ENCODE peak calls at places on chromosome 5, in six cellular contexts. T is IMR-90; V is hepatocyte; Q is AG10803; X is pancreas; Z is CD8-positive, alpha-beta T cell. K is an unnamed sample.

GRCh38 chr5:107319921-107320320 is 350.8 kb downstream of the EFNA5 start:
- DNase-seq in X (no peak), T (no peak), Z (no peak), V (no peak), Q (no peak), K (no peak)

GRCh38 chr5:140214831-140215230 is 39.8 kb downstream of the CYSTM1 start:
- DNase-seq in T (peak; percentile 83), Q (peak; percentile 87), V (no peak), Z (no peak), X (peak; percentile 38), K (peak; percentile 77)

GRCh38 chr5:64149268-64149667 is 16.4 kb upstream of the RNF180 start:
- DNase-seq in Q (no peak), T (no peak), V (peak; percentile 30), Z (no peak), X (no peak), K (peak; percentile 9)

GRCh38 chr5:65924366-65925093 is 1.8 kb upstream of the ERBIN start:
- DNase-seq in V (no peak), T (no peak), Q (no peak), X (no peak), Z (no peak), K (no peak)

GRCh38 chr5:82129723-82130285 is 148.3 kb downstream of the RPS23 start:
- DNase-seq in V (no peak), T (no peak), X (no peak), Q (no peak), Z (no peak), K (no peak)

GRCh38 chr5:50623666-50624065 is 42.8 kb upstream of the PARP8 start:
- DNase-seq in Z (no peak), T (no peak), Q (no peak), X (peak; percentile 12), V (no peak), K (no peak)

GRCh38 chr5:10144040-10144439 is 105.6 kb downstream of the ATPSCKMT start:
- DNase-seq in V (no peak), X (no peak), T (no peak), Q (no peak), Z (no peak), K (no peak)

GRCh38 chr5:612498-613424 is 621 bp downstream of the CEP72 start:
- DNase-seq in Z (no peak), Q (no peak), X (no peak), V (no peak), T (no peak), K (peak; percentile 7)

GRCh38 chr5:76943006-76943405 is 9.8 kb upstream of the CRHBP start:
- DNase-seq in X (no peak), Q (no peak), Z (no peak), V (no peak), T (no peak), K (no peak)

GRCh38 chr5:43192558-43193170 is 639 bp downstream of the NIM1K start:
- DNase-seq in X (peak; percentile 23), Z (peak; percentile 21), T (peak; percentile 27), V (peak; percentile 15), Q (peak; percentile 37), K (peak; percentile 57)

GRCh38 chr5:159442210-159442850 is 112.0 kb upstream of the IL12B start:
- DNase-seq in T (peak; percentile 23), X (no peak), Q (no peak), Z (no peak), V (peak; percentile 12), K (no peak)

GRCh38 chr5:172648755-172649154 is 7.7 kb downstream of the NEURL1B start:
- DNase-seq in Z (no peak), Q (no peak), T (no peak), V (no peak), X (no peak), K (no peak)

GRCh38 chr5:148776780-148777179 is 49.6 kb upstream of the ADRB2 start:
- DNase-seq in V (peak; percentile 18), Z (no peak), Q (peak; percentile 80), X (peak; percentile 15), T (peak; percentile 84), K (peak; percentile 13)

GRCh38 chr5:65830856-65831255 is 95.5 kb upstream of the ERBIN start:
- DNase-seq in V (no peak), X (no peak), Z (no peak), Q (peak; percentile 28), T (no peak), K (no peak)

GRCh38 chr5:54944364-54944763 is 41.0 kb downstream of the ESM1 start:
- DNase-seq in X (peak; percentile 12), T (peak; percentile 58), Q (peak; percentile 51), V (peak; percentile 27), Z (peak; percentile 20), K (peak; percentile 73)

GRCh38 chr5:158268286-158268685 is 409.3 kb upstream of the CLINT1 start:
- DNase-seq in X (no peak), Z (peak; percentile 20), T (no peak), Q (no peak), V (no peak), K (no peak)

GRCh38 chr5:170557314-170557713 is 53.5 kb downstream of the KCNIP1 start:
- DNase-seq in V (no peak), Z (no peak), X (no peak), Q (no peak), T (no peak), K (no peak)

GRCh38 chr5:673140-673836 is 19.9 kb downstream of the TPPP start:
- DNase-seq in T (no peak), V (no peak), X (no peak), Q (no peak), Z (no peak), K (no peak)

GRCh38 chr5:124948062-124948753 is 201.8 kb upstream of the ZNF608 start:
- DNase-seq in Q (no peak), V (no peak), X (no peak), T (no peak), Z (no peak), K (peak; percentile 9)

GRCh38 chr5:109374625-109375024 is 35.1 kb downstream of the PJA2 start:
- DNase-seq in X (no peak), Z (no peak), V (no peak), T (no peak), Q (peak; percentile 14), K (peak; percentile 44)

GRCh38 chr5:123610209-123610608 is 98.2 kb downstream of the CSNK1G3 start:
- DNase-seq in Q (peak; percentile 1), Z (no peak), T (peak; percentile 51), V (peak; percentile 2), X (no peak), K (peak; percentile 45)

GRCh38 chr5:38497946-38498345 is 58.5 kb downstream of the LIFR start:
- DNase-seq in Z (no peak), T (peak; percentile 31), X (no peak), V (peak; percentile 20), Q (peak; percentile 4), K (peak; percentile 65)
- TF ChIP-seq CTCF in Z (no peak), T (no peak), X (no peak), V (peak; percentile 32), Q (no peak), K (peak; percentile 57)

GRCh38 chr5:32584651-32585050 is 706 bp upstream of the SUB1 start:
- DNase-seq in T (no peak), X (no peak), V (no peak), Q (no peak), Z (no peak), K (no peak)

GRCh38 chr5:32585446-32586250 is at the start of gene SUB1:
- DNase-seq in Q (peak; percentile 89), V (peak; percentile 97), X (peak; percentile 90), Z (peak; percentile 95), T (peak; percentile 90), K (peak; percentile 94)

GRCh38 chr5:32581010-32581785 is 4.2 kb upstream of the SUB1 start:
- DNase-seq in T (no peak), X (no peak), Q (no peak), V (no peak), Z (no peak), K (no peak)

GRCh38 chr5:32585122-32585445 is 273 bp upstream of the SUB1 start:
- DNase-seq in X (no peak), V (no peak), Q (no peak), T (no peak), Z (no peak), K (no peak)

GRCh38 chr5:32583582-32584232 is 1.6 kb upstream of the SUB1 start:
- DNase-seq in X (no peak), T (no peak), Q (no peak), Z (no peak), V (no peak), K (no peak)
- H3K4me3 ChIP-seq in X (no peak overlapping the region), T (no peak overlapping the region), Q (no peak overlapping the region), Z (no peak overlapping the region), V (no peak overlapping the region), K (no peak overlapping the region)

GRCh38 chr5:16456103-16456832 is 9.3 kb downstream of the ZNF622 start:
- DNase-seq in X (peak; percentile 47), T (peak; percentile 72), Z (peak; percentile 30), V (peak; percentile 84), Q (peak; percentile 74), K (peak; percentile 86)

GRCh38 chr5:16455670-16456069 is 9.9 kb downstream of the ZNF622 start:
- DNase-seq in Q (no peak), T (no peak), V (no peak), X (no peak), Z (no peak), K (no peak)

GRCh38 chr5:16459451-16459850 is 6.1 kb downstream of the ZNF622 start:
- DNase-seq in Q (no peak), T (no peak), X (no peak), Z (no peak), V (no peak), K (no peak)

GRCh38 chr5:16457853-16458252 is 7.7 kb downstream of the ZNF622 start:
- DNase-seq in T (peak; percentile 49), X (no peak), V (no peak), Z (no peak), Q (no peak), K (no peak)

DNA sequence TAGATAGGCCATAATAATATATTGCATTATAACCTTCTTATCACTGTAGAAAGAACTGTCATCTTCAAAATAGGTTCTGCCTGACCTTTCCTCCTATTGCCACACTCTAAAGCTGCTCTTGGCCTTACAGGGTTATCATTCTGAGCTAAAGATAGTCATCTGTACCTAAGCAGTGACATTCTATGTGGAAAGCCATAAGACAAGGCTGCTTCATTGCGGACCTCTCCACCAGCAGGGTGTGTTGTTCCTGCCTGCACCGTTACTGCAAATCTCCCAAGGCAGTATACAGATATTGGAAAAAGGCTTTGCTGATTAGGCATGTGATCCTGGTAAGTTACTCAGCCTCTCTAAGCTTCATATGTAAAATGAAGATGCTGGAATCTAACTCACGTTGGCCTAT is 8.1 kb downstream of the ZNF622 start:
- DNase-seq in Q (no peak), Z (no peak), T (no peak), X (no peak), V (no peak), K (peak; percentile 46)
- TF ChIP-seq CTCF in Q (no peak), Z (no peak), T (no peak), X (no peak), V (no peak), K (peak; percentile 57)

GRCh38 chr5:56822961-56823360 is 7.6 kb downstream of the MAP3K1 start:
- DNase-seq in Z (no peak), Q (no peak), X (no peak), T (no peak), V (no peak), K (no peak)
- H3K4me3 ChIP-seq in Z (no peak overlapping the region), Q (no peak overlapping the region), X (no peak overlapping the region), T (no peak overlapping the region), V (no peak overlapping the region), K (no peak overlapping the region)

DNA sequence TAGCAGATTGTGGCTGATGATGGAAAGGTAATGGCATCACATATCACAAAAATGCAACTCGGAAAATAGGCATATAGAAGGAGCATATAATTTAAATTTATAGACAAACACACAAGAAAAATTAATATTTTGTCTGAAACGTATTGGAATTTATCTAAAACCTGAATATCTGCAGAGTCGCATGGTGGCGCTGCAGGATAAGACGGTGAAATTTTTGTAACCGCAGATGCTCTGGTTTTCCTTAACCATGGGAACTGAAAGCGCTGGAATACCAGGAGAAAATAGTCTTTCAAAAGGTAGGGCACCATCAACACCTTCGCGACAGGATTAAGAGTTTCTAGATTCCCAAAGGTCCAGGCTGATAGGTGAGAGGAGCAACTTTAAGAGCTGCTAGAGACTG is 11.0 kb downstream of the PCDHB14 start:
- DNase-seq in V (no peak), Z (no peak), Q (peak; percentile 5), T (peak; percentile 3), X (no peak), K (peak; percentile 2)
- TF ChIP-seq CTCF in V (no peak), Z (no peak), Q (peak; percentile 21), T (peak; percentile 36), X (peak; percentile 12), K (peak; percentile 18)

K was measured in choroid plexus epithelial cell.